ENCODE peak calls at places on chromosome 7, in ten cellular contexts. X is heart left ventricle; L is M059J; U is substantia nigra; I is K562; B is HT1080; R is stimulated activated CD4-positive, alpha-beta T cell treated with anti-CD3 and anti-CD28 coated beads, Interleukin-1b, Interleukin-23, amount 100 ng/mL, for 24 hours; H is astrocyte of the spinal cord; J is activated naive CD8-positive, alpha-beta T cell treated with anti-CD3 and anti-CD28 coated beads, Interleukin-2, amount 10 ng/mL, durations not matched to agents 7 days and 5 days; A is stimulated activated CD8-positive, alpha-beta memory T cell treated with anti-CD3 and anti-CD28 coated beads, Interleukin-4, amount 100 ng/mL, for 4 hours. Y is an unnamed sample.

GRCh38 chr7:68429376-68430117 is 1168.7 kb upstream of the AUTS2 start:
- DNase-seq in X (no peak), L (no peak), U (no peak), I (no peak), B (no peak), R (no peak), H (no peak), J (no peak), A (no peak), Y (no peak)

GRCh38 chr7:139242741-139243281 is 11.8 kb downstream of the UBN2 start:
- DNase-seq in X (no peak), L (peak; percentile 63), U (no peak), I (peak; percentile 54), B (no peak), R (no peak), H (peak; percentile 19), J (no peak), A (no peak), Y (no peak)

GRCh38 chr7:6271091-6271658 is 1.2 kb downstream of the CYTH3 start:
- DNase-seq in X (no peak), L (peak; percentile 69), U (peak; percentile 4), I (peak; percentile 24), B (peak; percentile 30), R (no peak), H (peak; percentile 53), J (peak; percentile 36), A (no peak), Y (peak; percentile 79)

GRCh38 chr7:95632609-95633008 is 36.3 kb upstream of the PDK4 start:
- DNase-seq in X (no peak), L (peak; percentile 80), U (no peak), I (no peak), B (peak; percentile 56), R (no peak), H (peak; percentile 59), J (no peak), A (no peak), Y (peak; percentile 76)

GRCh38 chr7:66847879-66848810 is 72.9 kb upstream of the TMEM248 start:
- DNase-seq in X (no peak), L (peak; percentile 78), U (no peak), I (no peak), B (peak; percentile 79), R (no peak), H (peak; percentile 68), J (no peak), A (no peak), Y (peak; percentile 24)

GRCh38 chr7:50793115-50793946 is 10.6 kb upstream of the GRB10 start:
- DNase-seq in X (peak; percentile 87), L (no peak), U (no peak), I (peak; percentile 90), B (no peak), R (no peak), H (peak; percentile 73), J (peak; percentile 53), A (no peak), Y (peak; percentile 73)

GRCh38 chr7:123615344-123615743 is 13.7 kb downstream of the ASB15 start:
- DNase-seq in X (no peak), L (no peak), U (no peak), I (no peak), B (no peak), R (no peak), H (peak; percentile 76), J (no peak), A (no peak), Y (peak; percentile 34)

GRCh38 chr7:43779032-43779812 is 20.7 kb downstream of the BLVRA start:
- DNase-seq in X (no peak), L (no peak), U (no peak), I (peak; percentile 85), B (no peak), R (no peak), H (no peak), J (no peak), A (no peak), Y (no peak)

GRCh38 chr7:30710669-30711068 is 28.4 kb upstream of the CRHR2 start:
- DNase-seq in X (no peak), L (peak; percentile 10), U (no peak), I (no peak), B (peak; percentile 11), R (no peak), H (no peak), J (no peak), A (no peak), Y (no peak)

GRCh38 chr7:110204527-110204926 is 886.4 kb upstream of the LRRN3 start:
- DNase-seq in X (no peak), L (no peak), U (no peak), I (no peak), B (peak; percentile 5), R (no peak), H (no peak), J (no peak), A (no peak), Y (no peak)

GRCh38 chr7:46989247-46989646 is 592.7 kb downstream of the TNS3 start:
- DNase-seq in X (no peak), L (no peak), U (no peak), I (no peak), B (no peak), R (no peak), H (no peak), J (no peak), A (no peak), Y (no peak)

Y was measured in myocyte.